ENCODE peak calls at places on chromosome 5, in seven cellular contexts. One of them, this sample, is unnamed.

GRCh38 chr5:39063037-39063436 is 11.2 kb downstream of the RICTOR start:
- DNase-seq in A549: no peak
- DNase-seq in Peyer's patch: no peak
- DNase-seq in tibial nerve: no peak
- DNase-seq in hepatocyte: no peak
- DNase-seq in OCI-LY7: no peak
- DNase-seq in tibial artery: no peak
- DNase-seq in this sample: no peak

GRCh38 chr5:109005611-109006010 is 257.9 kb downstream of the FER start:
- DNase-seq in tibial artery: no peak
- DNase-seq in A549: no peak
- DNase-seq in Peyer's patch: no peak
- DNase-seq in hepatocyte: no peak
- DNase-seq in OCI-LY7: no peak
- DNase-seq in tibial nerve: no peak
- DNase-seq in this sample: no peak

GRCh38 chr5:105581988-105582690 is 2019.5 kb upstream of the NUDT12 start:
- DNase-seq in hepatocyte: no peak
- DNase-seq in tibial artery: no peak
- DNase-seq in A549: no peak
- DNase-seq in Peyer's patch: no peak
- DNase-seq in OCI-LY7: no peak
- DNase-seq in tibial nerve: no peak
- DNase-seq in this sample: no peak

GRCh38 chr5:147560982-147561381 is 51.1 kb upstream of the DPYSL3 start:
- DNase-seq in Peyer's patch: no peak
- DNase-seq in hepatocyte: no peak
- DNase-seq in tibial nerve: no peak
- DNase-seq in tibial artery: no peak
- DNase-seq in A549: no peak
- DNase-seq in OCI-LY7: no peak
- DNase-seq in this sample: no peak

GRCh38 chr5:111069839-111070238 is 1.7 kb upstream of the TSLP start:
- DNase-seq in OCI-LY7: no peak
- DNase-seq in tibial nerve: no peak
- DNase-seq in A549: no peak
- DNase-seq in Peyer's patch: no peak
- DNase-seq in tibial artery: no peak
- DNase-seq in hepatocyte: no peak
- DNase-seq in this sample: peak

GRCh38 chr5:135353952-135354721 is 44.9 kb downstream of the MACROH2A1 start:
- DNase-seq in Peyer's patch: no peak
- DNase-seq in tibial nerve: no peak
- DNase-seq in hepatocyte: no peak
- DNase-seq in A549: no peak
- DNase-seq in OCI-LY7: no peak
- DNase-seq in tibial artery: no peak
- DNase-seq in this sample: peak

GRCh38 chr5:78113689-78114088 is 180.8 kb downstream of the AP3B1 start:
- DNase-seq in tibial nerve: no peak
- DNase-seq in tibial artery: peak
- DNase-seq in OCI-LY7: peak
- DNase-seq in hepatocyte: no peak
- DNase-seq in A549: no peak
- DNase-seq in Peyer's patch: no peak
- DNase-seq in this sample: no peak

GRCh38 chr5:88602584-88602983 is 280.4 kb downstream of the MEF2C start:
- DNase-seq in tibial artery: no peak
- DNase-seq in hepatocyte: no peak
- DNase-seq in A549: peak
- DNase-seq in OCI-LY7: peak
- DNase-seq in Peyer's patch: no peak
- DNase-seq in tibial nerve: no peak
- DNase-seq in this sample: no peak

GRCh38 chr5:128409401-128409800 is 128.6 kb downstream of the FBN2 start:
- DNase-seq in hepatocyte: no peak
- DNase-seq in OCI-LY7: no peak
- DNase-seq in A549: no peak
- DNase-seq in tibial nerve: no peak
- DNase-seq in tibial artery: no peak
- DNase-seq in Peyer's patch: no peak
- DNase-seq in this sample: no peak

GRCh38 chr5:109614316-109614715 is 75.4 kb upstream of the MAN2A1 start:
- DNase-seq in OCI-LY7: no peak
- DNase-seq in tibial nerve: no peak
- DNase-seq in A549: no peak
- DNase-seq in hepatocyte: no peak
- DNase-seq in Peyer's patch: no peak
- DNase-seq in tibial artery: no peak
- DNase-seq in this sample: no peak

GRCh38 chr5:103929310-103930003 is 366.9 kb upstream of the NUDT12 start:
- DNase-seq in Peyer's patch: no peak
- DNase-seq in tibial artery: no peak
- DNase-seq in OCI-LY7: no peak
- DNase-seq in tibial nerve: no peak
- DNase-seq in hepatocyte: no peak
- DNase-seq in A549: no peak
- DNase-seq in this sample: no peak

GRCh38 chr5:38509185-38509584 is 47.3 kb downstream of the LIFR start:
- DNase-seq in tibial nerve: no peak
- DNase-seq in hepatocyte: no peak
- DNase-seq in OCI-LY7: no peak
- DNase-seq in Peyer's patch: no peak
- DNase-seq in A549: no peak
- DNase-seq in tibial artery: no peak
- DNase-seq in this sample: peak

GRCh38 chr5:81242906-81243436 is 9.8 kb downstream of the CKMT2 start:
- DNase-seq in Peyer's patch: no peak
- DNase-seq in hepatocyte: no peak
- DNase-seq in OCI-LY7: no peak
- DNase-seq in A549: no peak
- DNase-seq in tibial artery: no peak
- DNase-seq in tibial nerve: no peak
- DNase-seq in this sample: no peak

GRCh38 chr5:152568101-152568500 is 163.0 kb upstream of the NMUR2 start:
- DNase-seq in Peyer's patch: no peak
- DNase-seq in hepatocyte: no peak
- DNase-seq in tibial nerve: no peak
- DNase-seq in OCI-LY7: no peak
- DNase-seq in A549: no peak
- DNase-seq in tibial artery: no peak
- DNase-seq in this sample: no peak

GRCh38 chr5:164934561-164934960 is 1429.1 kb downstream of the MAT2B start:
- DNase-seq in Peyer's patch: no peak
- DNase-seq in tibial artery: no peak
- DNase-seq in tibial nerve: no peak
- DNase-seq in OCI-LY7: no peak
- DNase-seq in hepatocyte: no peak
- DNase-seq in A549: no peak
- DNase-seq in this sample: no peak

GRCh38 chr5:14268236-14268701 is 125.1 kb downstream of the TRIO start:
- DNase-seq in tibial artery: no peak
- DNase-seq in A549: peak
- DNase-seq in hepatocyte: peak
- DNase-seq in tibial nerve: no peak
- DNase-seq in Peyer's patch: no peak
- DNase-seq in OCI-LY7: no peak
- DNase-seq in this sample: no peak

GRCh38 chr5:99058466-99058865 is 129.7 kb upstream of the CHD1 start:
- DNase-seq in tibial nerve: no peak
- DNase-seq in A549: no peak
- DNase-seq in tibial artery: no peak
- DNase-seq in Peyer's patch: no peak
- DNase-seq in OCI-LY7: no peak
- DNase-seq in hepatocyte: no peak
- DNase-seq in this sample: no peak

GRCh38 chr5:125612356-125613149 is 810.7 kb upstream of the GRAMD2B start:
- DNase-seq in tibial artery: peak
- DNase-seq in Peyer's patch: peak
- DNase-seq in tibial nerve: no peak
- DNase-seq in hepatocyte: no peak
- DNase-seq in OCI-LY7: no peak
- DNase-seq in A549: no peak
- DNase-seq in this sample: no peak

GRCh38 chr5:44862808-44863207 is 54.1 kb downstream of the MRPS30 start:
- DNase-seq in A549: peak
- DNase-seq in Peyer's patch: no peak
- DNase-seq in hepatocyte: no peak
- DNase-seq in tibial artery: no peak
- DNase-seq in OCI-LY7: peak
- DNase-seq in tibial nerve: no peak
- DNase-seq in this sample: no peak
- TF ChIP-seq CTCF in A549: peak
- TF ChIP-seq CTCF in Peyer's patch: no peak
- TF ChIP-seq CTCF in hepatocyte: peak
- TF ChIP-seq CTCF in tibial artery: no peak
- TF ChIP-seq CTCF in OCI-LY7: peak
- TF ChIP-seq CTCF in tibial nerve: peak
- TF ChIP-seq CTCF in this sample: peak

DNA sequence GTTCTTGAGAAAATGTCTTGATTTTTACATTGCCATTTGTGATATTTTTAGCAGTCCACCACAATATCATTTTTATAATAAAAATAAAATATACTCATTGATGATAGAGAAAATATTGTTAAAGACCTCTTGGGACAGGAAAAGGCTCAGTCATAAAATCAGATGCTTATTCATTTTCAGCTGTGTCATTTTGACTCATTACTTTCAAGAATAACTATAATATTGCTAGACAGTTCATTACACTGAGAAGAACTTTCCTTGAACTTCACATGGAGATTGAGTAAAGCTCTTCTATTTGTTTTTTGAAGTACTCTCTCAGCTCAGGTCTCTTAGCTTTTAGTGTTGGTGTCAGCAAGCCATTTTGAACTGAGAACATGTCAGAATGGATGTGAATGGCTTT is 8.5 kb upstream of the MEIKIN start:
- DNase-seq in tibial artery: no peak
- DNase-seq in hepatocyte: no peak
- DNase-seq in Peyer's patch: no peak
- DNase-seq in A549: no peak
- DNase-seq in tibial nerve: no peak
- DNase-seq in OCI-LY7: no peak
- DNase-seq in this sample: no peak
- H3K27ac ChIP-seq in tibial artery: no peak
- H3K27ac ChIP-seq in hepatocyte: no peak
- H3K27ac ChIP-seq in Peyer's patch: no peak
- H3K27ac ChIP-seq in A549: no peak
- H3K27ac ChIP-seq in tibial nerve: no peak
- H3K27ac ChIP-seq in OCI-LY7: no peak
- H3K27ac ChIP-seq in this sample: no peak

GRCh38 chr5:161676109-161676508 is 9.4 kb upstream of the GABRA6 start:
- DNase-seq in tibial artery: no peak
- DNase-seq in A549: peak
- DNase-seq in tibial nerve: no peak
- DNase-seq in Peyer's patch: no peak
- DNase-seq in OCI-LY7: peak
- DNase-seq in hepatocyte: peak
- DNase-seq in this sample: no peak
- TF ChIP-seq CTCF in tibial artery: no peak
- TF ChIP-seq CTCF in A549: no peak
- TF ChIP-seq CTCF in tibial nerve: no peak
- TF ChIP-seq CTCF in Peyer's patch: peak
- TF ChIP-seq CTCF in OCI-LY7: peak
- TF ChIP-seq CTCF in hepatocyte: peak
- TF ChIP-seq CTCF in this sample: no peak

DNA sequence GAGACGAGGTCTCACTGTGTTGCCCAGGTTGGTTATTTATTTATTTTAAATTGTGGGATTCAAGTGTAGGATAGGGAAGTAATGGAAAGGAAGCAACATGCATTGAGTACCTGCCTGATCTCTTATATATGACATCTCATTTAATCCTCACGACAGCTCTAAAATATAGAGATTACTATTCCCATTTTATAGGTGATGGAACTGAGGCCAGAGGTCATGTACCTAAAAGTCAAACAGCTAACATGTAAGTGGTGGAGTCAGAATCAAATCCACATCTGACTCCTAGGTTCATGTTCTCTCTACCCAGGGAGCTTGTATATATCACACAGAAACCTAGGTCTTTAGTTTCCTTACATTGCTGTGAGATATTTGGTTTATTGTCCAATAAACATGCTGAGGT is 26.1 kb upstream of the MATR3 start:
- DNase-seq in A549: no peak
- DNase-seq in tibial nerve: no peak
- DNase-seq in Peyer's patch: no peak
- DNase-seq in hepatocyte: no peak
- DNase-seq in OCI-LY7: no peak
- DNase-seq in tibial artery: no peak
- DNase-seq in this sample: no peak
- H3K27ac ChIP-seq in A549: no peak
- H3K27ac ChIP-seq in tibial nerve: peak
- H3K27ac ChIP-seq in Peyer's patch: no peak
- H3K27ac ChIP-seq in hepatocyte: no peak
- H3K27ac ChIP-seq in OCI-LY7: no peak
- H3K27ac ChIP-seq in tibial artery: no peak
- H3K27ac ChIP-seq in this sample: no peak

GRCh38 chr5:140075371-140075770 is 32.3 kb upstream of the NRG2 start:
- DNase-seq in hepatocyte: no peak
- DNase-seq in OCI-LY7: peak
- DNase-seq in tibial nerve: no peak
- DNase-seq in Peyer's patch: no peak
- DNase-seq in tibial artery: no peak
- DNase-seq in A549: no peak
- DNase-seq in this sample: no peak

GRCh38 chr5:140076142-140076541 is 33.0 kb upstream of the NRG2 start:
- DNase-seq in tibial artery: no peak
- DNase-seq in tibial nerve: no peak
- DNase-seq in Peyer's patch: no peak
- DNase-seq in OCI-LY7: no peak
- DNase-seq in A549: no peak
- DNase-seq in hepatocyte: no peak
- DNase-seq in this sample: no peak

GRCh38 chr5:140072812-140073211 is 29.7 kb upstream of the NRG2 start:
- DNase-seq in tibial nerve: no peak
- DNase-seq in OCI-LY7: no peak
- DNase-seq in Peyer's patch: no peak
- DNase-seq in tibial artery: no peak
- DNase-seq in hepatocyte: no peak
- DNase-seq in A549: no peak
- DNase-seq in this sample: no peak

GRCh38 chr5:140076788-140077187 is 33.7 kb upstream of the NRG2 start:
- DNase-seq in tibial nerve: no peak
- DNase-seq in hepatocyte: no peak
- DNase-seq in tibial artery: no peak
- DNase-seq in OCI-LY7: no peak
- DNase-seq in A549: no peak
- DNase-seq in Peyer's patch: no peak
- DNase-seq in this sample: no peak

DNA sequence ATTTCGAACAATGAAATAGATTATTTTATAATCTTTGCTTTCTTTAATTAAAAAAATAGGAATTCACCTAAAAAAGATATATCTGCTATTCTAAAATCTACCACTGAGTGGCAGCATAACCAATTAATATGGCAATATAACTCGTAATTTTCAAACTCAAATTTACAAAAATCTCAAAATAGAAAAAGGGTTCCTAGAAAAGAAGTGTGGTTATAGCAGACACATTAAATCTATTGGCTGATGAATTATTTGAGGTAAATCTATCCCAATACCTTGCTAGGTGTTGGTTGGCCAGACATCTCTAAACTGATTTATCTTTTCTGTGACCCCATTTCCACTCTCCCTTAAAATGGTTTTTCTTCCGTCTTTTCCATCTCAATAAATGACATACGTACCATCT is 30.2 kb upstream of the NRG2 start:
- DNase-seq in Peyer's patch: no peak
- DNase-seq in tibial nerve: no peak
- DNase-seq in hepatocyte: peak
- DNase-seq in A549: no peak
- DNase-seq in OCI-LY7: peak
- DNase-seq in tibial artery: no peak
- DNase-seq in this sample: no peak
- TF ChIP-seq CTCF in Peyer's patch: peak
- TF ChIP-seq CTCF in tibial nerve: peak
- TF ChIP-seq CTCF in hepatocyte: peak
- TF ChIP-seq CTCF in A549: peak
- TF ChIP-seq CTCF in OCI-LY7: peak
- TF ChIP-seq CTCF in tibial artery: peak
- TF ChIP-seq CTCF in this sample: peak